ENCODE peak calls at places on chromosomes 11 and 22, in seven cellular contexts. One of them, this sample, is unnamed. For H3K36me3, the result is how much of the 10 kb centered on the place peaks cover.

GRCh38 chr11:38226684-38227083 is 1628.6 kb upstream of the RAG2 start:
- DNase-seq in CD8-positive, alpha-beta T cell: no peak
- DNase-seq in brain microvascular endothelial cell: no peak
- DNase-seq in psoas muscle: no peak
- DNase-seq in body of pancreas: no peak
- DNase-seq in mucosa of descending colon: no peak
- DNase-seq in endodermal cell: no peak
- DNase-seq in this sample: no peak

GRCh38 chr11:109605006-109605405 is 183.0 kb downstream of the C11orf87 start:
- DNase-seq in body of pancreas: no peak
- DNase-seq in CD8-positive, alpha-beta T cell: no peak
- DNase-seq in brain microvascular endothelial cell: no peak
- DNase-seq in psoas muscle: no peak
- DNase-seq in endodermal cell: no peak
- DNase-seq in mucosa of descending colon: no peak
- DNase-seq in this sample: no peak

GRCh38 chr11:128029219-128029722 is 558.1 kb downstream of the ETS1 start:
- DNase-seq in mucosa of descending colon: no peak
- DNase-seq in brain microvascular endothelial cell: no peak
- DNase-seq in CD8-positive, alpha-beta T cell: no peak
- DNase-seq in body of pancreas: no peak
- DNase-seq in endodermal cell: no peak
- DNase-seq in psoas muscle: no peak
- DNase-seq in this sample: no peak

GRCh38 chr11:115202061-115202460 is 302.2 kb downstream of the CADM1 start:
- DNase-seq in mucosa of descending colon: no peak
- DNase-seq in body of pancreas: no peak
- DNase-seq in endodermal cell: no peak
- DNase-seq in psoas muscle: no peak
- DNase-seq in brain microvascular endothelial cell: no peak
- DNase-seq in CD8-positive, alpha-beta T cell: no peak
- DNase-seq in this sample: no peak

GRCh38 chr22:48511781-48512327 is 1315.8 kb downstream of the BRD1 start:
- DNase-seq in mucosa of descending colon: no peak
- DNase-seq in endodermal cell: no peak
- DNase-seq in CD8-positive, alpha-beta T cell: no peak
- DNase-seq in body of pancreas: no peak
- DNase-seq in brain microvascular endothelial cell: no peak
- DNase-seq in psoas muscle: no peak
- DNase-seq in this sample: no peak

GRCh38 chr11:4704054-4704789 is at the start of gene MMP26:
- DNase-seq in body of pancreas: no peak
- DNase-seq in brain microvascular endothelial cell: no peak
- DNase-seq in psoas muscle: no peak
- DNase-seq in endodermal cell: peak
- DNase-seq in mucosa of descending colon: no peak
- DNase-seq in CD8-positive, alpha-beta T cell: no peak
- DNase-seq in this sample: no peak

GRCh38 chr22:35010543-35010942 is 55.4 kb upstream of the ISX start:
- DNase-seq in psoas muscle: no peak
- DNase-seq in CD8-positive, alpha-beta T cell: no peak
- DNase-seq in endodermal cell: no peak
- DNase-seq in brain microvascular endothelial cell: no peak
- DNase-seq in mucosa of descending colon: no peak
- DNase-seq in body of pancreas: no peak
- DNase-seq in this sample: no peak

GRCh38 chr11:68406318-68407313 is 53.9 kb upstream of the PPP6R3 start:
- DNase-seq in endodermal cell: no peak
- DNase-seq in brain microvascular endothelial cell: no peak
- DNase-seq in psoas muscle: no peak
- DNase-seq in mucosa of descending colon: no peak
- DNase-seq in body of pancreas: no peak
- DNase-seq in CD8-positive, alpha-beta T cell: no peak
- DNase-seq in this sample: no peak

GRCh38 chr22:19637405-19638281 is 76.7 kb upstream of the SEPTIN5 start:
- DNase-seq in body of pancreas: no peak
- DNase-seq in CD8-positive, alpha-beta T cell: no peak
- DNase-seq in brain microvascular endothelial cell: no peak
- DNase-seq in mucosa of descending colon: no peak
- DNase-seq in psoas muscle: no peak
- DNase-seq in endodermal cell: peak
- DNase-seq in this sample: no peak

GRCh38 chr22:25899566-25899965 is 157.6 kb downstream of the MYO18B start:
- DNase-seq in mucosa of descending colon: no peak
- DNase-seq in brain microvascular endothelial cell: no peak
- DNase-seq in psoas muscle: no peak
- DNase-seq in endodermal cell: no peak
- DNase-seq in CD8-positive, alpha-beta T cell: no peak
- DNase-seq in body of pancreas: no peak
- DNase-seq in this sample: no peak

GRCh38 chr22:17152971-17153370 is 6.1 kb downstream of the HDHD5 start:
- DNase-seq in endodermal cell: no peak
- DNase-seq in CD8-positive, alpha-beta T cell: no peak
- DNase-seq in mucosa of descending colon: no peak
- DNase-seq in brain microvascular endothelial cell: no peak
- DNase-seq in psoas muscle: no peak
- DNase-seq in body of pancreas: no peak
- DNase-seq in this sample: no peak

GRCh38 chr22:23695141-23695540 is 4.3 kb downstream of the RGL4 start:
- DNase-seq in psoas muscle: no peak
- DNase-seq in CD8-positive, alpha-beta T cell: no peak
- DNase-seq in body of pancreas: no peak
- DNase-seq in brain microvascular endothelial cell: no peak
- DNase-seq in mucosa of descending colon: no peak
- DNase-seq in endodermal cell: no peak
- DNase-seq in this sample: no peak

GRCh38 chr22:47301820-47302475 is 539.5 kb downstream of the TBC1D22A start:
- DNase-seq in body of pancreas: no peak
- DNase-seq in psoas muscle: no peak
- DNase-seq in mucosa of descending colon: no peak
- DNase-seq in CD8-positive, alpha-beta T cell: no peak
- DNase-seq in brain microvascular endothelial cell: no peak
- DNase-seq in endodermal cell: no peak
- DNase-seq in this sample: no peak

GRCh38 chr11:94740083-94740974 is 27.8 kb upstream of the AMOTL1 start:
- DNase-seq in mucosa of descending colon: no peak
- DNase-seq in body of pancreas: peak
- DNase-seq in psoas muscle: peak
- DNase-seq in brain microvascular endothelial cell: no peak
- DNase-seq in CD8-positive, alpha-beta T cell: no peak
- DNase-seq in endodermal cell: peak
- DNase-seq in this sample: no peak

GRCh38 chr22:47228767-47229166 is 466.3 kb downstream of the TBC1D22A start:
- DNase-seq in body of pancreas: no peak
- DNase-seq in psoas muscle: no peak
- DNase-seq in CD8-positive, alpha-beta T cell: no peak
- DNase-seq in mucosa of descending colon: no peak
- DNase-seq in endodermal cell: no peak
- DNase-seq in brain microvascular endothelial cell: no peak
- DNase-seq in this sample: no peak

GRCh38 chr11:125079151-125079877 is 16.2 kb downstream of the SLC37A2 start:
- DNase-seq in endodermal cell: no peak
- DNase-seq in psoas muscle: no peak
- DNase-seq in mucosa of descending colon: no peak
- DNase-seq in CD8-positive, alpha-beta T cell: peak
- DNase-seq in brain microvascular endothelial cell: peak
- DNase-seq in body of pancreas: no peak
- DNase-seq in this sample: no peak

GRCh38 chr22:31287818-31288495 is 4.3 kb downstream of the PIK3IP1 start:
- DNase-seq in body of pancreas: no peak
- DNase-seq in endodermal cell: no peak
- DNase-seq in brain microvascular endothelial cell: no peak
- DNase-seq in CD8-positive, alpha-beta T cell: no peak
- DNase-seq in mucosa of descending colon: no peak
- DNase-seq in psoas muscle: no peak
- DNase-seq in this sample: no peak

DNA sequence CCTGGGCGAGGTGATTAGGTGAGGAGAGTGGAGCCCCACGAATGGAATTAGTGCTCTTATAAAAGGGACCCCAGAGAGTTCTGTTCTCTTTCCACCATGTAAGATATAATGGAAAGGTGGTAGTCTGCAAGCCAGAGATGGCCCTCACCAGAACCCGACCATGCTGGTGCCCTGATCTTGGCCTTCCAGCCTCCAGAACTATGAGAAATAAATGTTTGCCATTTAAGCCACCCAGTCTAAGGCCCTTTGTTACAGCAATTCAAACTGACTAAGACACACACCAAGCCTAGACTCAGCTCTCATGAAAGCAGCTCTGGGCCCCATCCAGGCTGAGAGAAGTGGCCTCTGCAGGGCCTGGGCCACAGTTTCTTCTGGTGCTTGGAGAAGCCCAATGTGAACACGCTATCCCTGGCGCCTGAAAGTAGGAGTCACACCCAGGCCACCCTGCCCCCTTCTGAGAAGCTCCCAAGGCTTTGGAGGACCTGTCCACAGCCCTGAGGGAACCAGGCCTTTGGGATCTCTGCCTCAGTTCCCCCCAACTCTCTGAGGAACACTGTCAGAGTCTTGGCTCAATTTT is 35.3 kb upstream of the LYVE1 start:
- DNase-seq in endodermal cell: no peak
- DNase-seq in brain microvascular endothelial cell: no peak
- DNase-seq in body of pancreas: no peak
- DNase-seq in psoas muscle: no peak
- DNase-seq in mucosa of descending colon: no peak
- DNase-seq in CD8-positive, alpha-beta T cell: no peak
- DNase-seq in this sample: no peak
- H3K36me3 ChIP-seq in endodermal cell: under half
- H3K36me3 ChIP-seq in brain microvascular endothelial cell: under half
- H3K36me3 ChIP-seq in body of pancreas: under half
- H3K36me3 ChIP-seq in psoas muscle: under half
- H3K36me3 ChIP-seq in mucosa of descending colon: under half
- H3K36me3 ChIP-seq in CD8-positive, alpha-beta T cell: under half
- H3K36me3 ChIP-seq in this sample: under half

DNA sequence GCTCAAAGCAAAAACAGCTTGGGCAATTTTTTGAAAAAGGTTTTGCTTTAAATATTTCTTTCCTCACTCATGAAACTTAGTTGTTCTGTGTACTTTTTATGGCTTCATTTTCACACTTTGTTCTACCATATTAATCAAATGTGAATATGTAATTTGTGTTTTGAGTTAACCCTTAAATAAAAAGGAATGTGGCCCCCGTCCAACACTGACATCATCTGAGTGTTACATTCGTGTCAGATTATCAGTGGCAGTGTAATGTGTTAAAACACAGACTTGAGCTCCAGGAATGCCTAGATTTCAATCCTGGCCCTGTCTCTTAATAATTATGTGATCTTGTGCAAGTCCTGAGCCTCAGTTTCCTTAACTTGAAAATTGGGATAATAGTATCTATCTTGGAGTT is 5.6 kb downstream of the RTN3 start:
- DNase-seq in endodermal cell: no peak
- DNase-seq in brain microvascular endothelial cell: no peak
- DNase-seq in CD8-positive, alpha-beta T cell: no peak
- DNase-seq in body of pancreas: no peak
- DNase-seq in mucosa of descending colon: no peak
- DNase-seq in psoas muscle: no peak
- DNase-seq in this sample: no peak
- TF ChIP-seq CTCF in endodermal cell: no peak
- TF ChIP-seq CTCF in brain microvascular endothelial cell: no peak
- TF ChIP-seq CTCF in CD8-positive, alpha-beta T cell: no peak
- TF ChIP-seq CTCF in body of pancreas: no peak
- TF ChIP-seq CTCF in mucosa of descending colon: no peak
- TF ChIP-seq CTCF in psoas muscle: no peak
- TF ChIP-seq CTCF in this sample: no peak

DNA sequence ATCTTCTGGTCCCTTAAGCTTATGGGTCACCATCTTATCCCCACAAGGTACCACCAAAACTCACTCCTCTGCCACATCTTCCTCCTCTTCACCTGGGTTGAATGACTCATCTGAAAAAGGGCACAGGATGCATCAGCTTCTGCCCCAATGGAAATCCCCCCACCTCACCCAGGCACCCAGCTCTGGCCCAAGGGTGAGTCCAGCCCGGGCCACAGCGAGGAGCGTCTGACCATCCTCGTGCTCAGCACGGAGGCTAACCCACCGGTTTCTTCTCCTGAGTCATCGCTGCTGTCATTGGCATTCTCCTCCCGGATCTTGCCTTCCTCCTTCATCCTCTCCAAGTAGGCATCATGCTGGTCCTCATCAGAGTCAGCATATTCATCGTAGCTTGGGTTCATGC is 5.3 kb upstream of the TNKS1BP1 start:
- DNase-seq in brain microvascular endothelial cell: no peak
- DNase-seq in endodermal cell: no peak
- DNase-seq in psoas muscle: no peak
- DNase-seq in body of pancreas: no peak
- DNase-seq in mucosa of descending colon: no peak
- DNase-seq in CD8-positive, alpha-beta T cell: no peak
- DNase-seq in this sample: peak
- H3K36me3 ChIP-seq in brain microvascular endothelial cell: half or more
- H3K36me3 ChIP-seq in endodermal cell: half or more
- H3K36me3 ChIP-seq in psoas muscle: under half
- H3K36me3 ChIP-seq in body of pancreas: under half
- H3K36me3 ChIP-seq in mucosa of descending colon: under half
- H3K36me3 ChIP-seq in CD8-positive, alpha-beta T cell: half or more
- H3K36me3 ChIP-seq in this sample: half or more

GRCh38 chr11:65423516-65424199 is 1.1 kb downstream of the NEAT1 start:
- DNase-seq in mucosa of descending colon: peak
- DNase-seq in brain microvascular endothelial cell: no peak
- DNase-seq in psoas muscle: no peak
- DNase-seq in endodermal cell: peak
- DNase-seq in CD8-positive, alpha-beta T cell: peak
- DNase-seq in body of pancreas: peak
- DNase-seq in this sample: peak

GRCh38 chr11:65426839-65427690 is 4.5 kb downstream of the NEAT1 start:
- DNase-seq in brain microvascular endothelial cell: peak
- DNase-seq in mucosa of descending colon: no peak
- DNase-seq in body of pancreas: peak
- DNase-seq in psoas muscle: peak
- DNase-seq in endodermal cell: peak
- DNase-seq in CD8-positive, alpha-beta T cell: peak
- DNase-seq in this sample: peak

GRCh38 chr11:65425971-65426838 is 3.6 kb downstream of the NEAT1 start:
- DNase-seq in brain microvascular endothelial cell: peak
- DNase-seq in psoas muscle: no peak
- DNase-seq in body of pancreas: peak
- DNase-seq in mucosa of descending colon: no peak
- DNase-seq in CD8-positive, alpha-beta T cell: no peak
- DNase-seq in endodermal cell: no peak
- DNase-seq in this sample: no peak

GRCh38 chr11:65424200-65425104 is 1.9 kb downstream of the NEAT1 start:
- DNase-seq in CD8-positive, alpha-beta T cell: peak
- DNase-seq in brain microvascular endothelial cell: peak
- DNase-seq in body of pancreas: peak
- DNase-seq in mucosa of descending colon: no peak
- DNase-seq in endodermal cell: peak
- DNase-seq in psoas muscle: peak
- DNase-seq in this sample: peak

GRCh38 chr11:65425105-65425970 is 2.7 kb downstream of the NEAT1 start:
- DNase-seq in body of pancreas: peak
- DNase-seq in endodermal cell: peak
- DNase-seq in brain microvascular endothelial cell: peak
- DNase-seq in psoas muscle: no peak
- DNase-seq in mucosa of descending colon: no peak
- DNase-seq in CD8-positive, alpha-beta T cell: peak
- DNase-seq in this sample: peak
- TF ChIP-seq CTCF in body of pancreas: no peak
- TF ChIP-seq CTCF in endodermal cell: peak
- TF ChIP-seq CTCF in brain microvascular endothelial cell: peak
- TF ChIP-seq CTCF in psoas muscle: peak
- TF ChIP-seq CTCF in mucosa of descending colon: no peak
- TF ChIP-seq CTCF in CD8-positive, alpha-beta T cell: no peak
- TF ChIP-seq CTCF in this sample: peak

GRCh38 chr11:11681536-11681935 is 59.7 kb upstream of the GALNT18 start:
- DNase-seq in body of pancreas: no peak
- DNase-seq in endodermal cell: no peak
- DNase-seq in mucosa of descending colon: no peak
- DNase-seq in CD8-positive, alpha-beta T cell: no peak
- DNase-seq in psoas muscle: no peak
- DNase-seq in brain microvascular endothelial cell: no peak
- DNase-seq in this sample: no peak
- H3K36me3 ChIP-seq in body of pancreas: under half
- H3K36me3 ChIP-seq in endodermal cell: under half
- H3K36me3 ChIP-seq in mucosa of descending colon: under half
- H3K36me3 ChIP-seq in CD8-positive, alpha-beta T cell: under half
- H3K36me3 ChIP-seq in psoas muscle: under half
- H3K36me3 ChIP-seq in brain microvascular endothelial cell: under half
- H3K36me3 ChIP-seq in this sample: under half